ENCODE peak calls at places on chromosomes 1 and 21, in five cellular contexts. One of them, this sample, is unnamed.

GRCh38 chr21:44485254-44485793 is 30.0 kb downstream of the LRRC3 start:
- DNase-seq in B cell: no peak
- DNase-seq in AG04449: no peak
- DNase-seq in fibroblast of lung: no peak
- DNase-seq in RWPE1: no peak
- DNase-seq in this sample: no peak

GRCh38 chr21:33286600-33287456 is 20.7 kb downstream of the IL10RB start:
- DNase-seq in B cell: no peak
- DNase-seq in AG04449: peak; percentile 12
- DNase-seq in RWPE1: peak; percentile 35
- DNase-seq in fibroblast of lung: peak; percentile 91
- DNase-seq in this sample: peak; percentile 81

GRCh38 chr1:9449106-9449627 is 90.1 kb upstream of the SLC25A33 start:
- DNase-seq in fibroblast of lung: peak; percentile 86
- DNase-seq in AG04449: peak; percentile 36
- DNase-seq in RWPE1: no peak
- DNase-seq in B cell: no peak
- DNase-seq in this sample: no peak

GRCh38 chr21:38039841-38040240 is 123.6 kb upstream of the KCNJ6 start:
- DNase-seq in B cell: no peak
- DNase-seq in AG04449: no peak
- DNase-seq in fibroblast of lung: no peak
- DNase-seq in RWPE1: no peak
- DNase-seq in this sample: no peak

GRCh38 chr1:211066781-211067384 is 67.1 kb downstream of the KCNH1 start:
- DNase-seq in B cell: no peak
- DNase-seq in fibroblast of lung: no peak
- DNase-seq in AG04449: no peak
- DNase-seq in RWPE1: no peak
- DNase-seq in this sample: no peak

GRCh38 chr1:246836647-246837046 is 95.1 kb downstream of the AHCTF1 start:
- DNase-seq in fibroblast of lung: no peak
- DNase-seq in B cell: no peak
- DNase-seq in AG04449: no peak
- DNase-seq in RWPE1: no peak
- DNase-seq in this sample: no peak

GRCh38 chr1:201539561-201540404 is 856 bp downstream of the NAV1 start:
- DNase-seq in B cell: no peak
- DNase-seq in RWPE1: no peak
- DNase-seq in fibroblast of lung: peak; percentile 77
- DNase-seq in AG04449: no peak
- DNase-seq in this sample: peak; percentile 95

GRCh38 chr1:223540485-223541106 is 124.9 kb downstream of the CAPN8 start:
- DNase-seq in AG04449: no peak
- DNase-seq in RWPE1: no peak
- DNase-seq in fibroblast of lung: no peak
- DNase-seq in B cell: no peak
- DNase-seq in this sample: no peak

GRCh38 chr1:205396972-205397616 is 24.8 kb downstream of the LEMD1 start:
- DNase-seq in AG04449: no peak
- DNase-seq in fibroblast of lung: peak; percentile 30
- DNase-seq in B cell: no peak
- DNase-seq in RWPE1: peak; percentile 87
- DNase-seq in this sample: no peak

GRCh38 chr1:116580446-116581322 is 9.9 kb upstream of the CD58 start:
- DNase-seq in AG04449: no peak
- DNase-seq in RWPE1: no peak
- DNase-seq in B cell: no peak
- DNase-seq in fibroblast of lung: peak; percentile 58
- DNase-seq in this sample: no peak

GRCh38 chr1:22350987-22351756 is 100.5 kb upstream of the ZBTB40 start:
- DNase-seq in AG04449: no peak
- DNase-seq in RWPE1: no peak
- DNase-seq in fibroblast of lung: no peak
- DNase-seq in B cell: no peak
- DNase-seq in this sample: no peak

GRCh38 chr1:52759908-52760307 is 33.7 kb downstream of the ZYG11B start:
- DNase-seq in AG04449: no peak
- DNase-seq in B cell: no peak
- DNase-seq in RWPE1: no peak
- DNase-seq in fibroblast of lung: no peak
- DNase-seq in this sample: no peak

GRCh38 chr1:27391511-27392095 is 819 bp upstream of the GPR3 start:
- DNase-seq in fibroblast of lung: peak; percentile 66
- DNase-seq in B cell: no peak
- DNase-seq in AG04449: no peak
- DNase-seq in RWPE1: no peak
- DNase-seq in this sample: no peak

GRCh38 chr1:204806943-204807624 is 63.6 kb upstream of the NFASC start:
- DNase-seq in B cell: peak; percentile 81
- DNase-seq in AG04449: no peak
- DNase-seq in RWPE1: peak; percentile 97
- DNase-seq in fibroblast of lung: peak; percentile 55
- DNase-seq in this sample: peak; percentile 94

GRCh38 chr1:233394860-233395717 is 67.6 kb downstream of the MAP3K21 start:
- DNase-seq in RWPE1: peak; percentile 68
- DNase-seq in fibroblast of lung: peak; percentile 52
- DNase-seq in AG04449: peak; percentile 10
- DNase-seq in B cell: peak; percentile 45
- DNase-seq in this sample: no peak

GRCh38 chr1:197692965-197693364 is 82.3 kb downstream of the DENND1B start:
- DNase-seq in fibroblast of lung: peak; percentile 11
- DNase-seq in B cell: no peak
- DNase-seq in AG04449: no peak
- DNase-seq in RWPE1: peak; percentile 27
- DNase-seq in this sample: no peak
- TF ChIP-seq CTCF in fibroblast of lung: peak; percentile 30
- TF ChIP-seq CTCF in B cell: no peak
- TF ChIP-seq CTCF in AG04449: peak; percentile 23
- TF ChIP-seq CTCF in RWPE1: peak; percentile 68
- TF ChIP-seq CTCF in this sample: no peak

DNA sequence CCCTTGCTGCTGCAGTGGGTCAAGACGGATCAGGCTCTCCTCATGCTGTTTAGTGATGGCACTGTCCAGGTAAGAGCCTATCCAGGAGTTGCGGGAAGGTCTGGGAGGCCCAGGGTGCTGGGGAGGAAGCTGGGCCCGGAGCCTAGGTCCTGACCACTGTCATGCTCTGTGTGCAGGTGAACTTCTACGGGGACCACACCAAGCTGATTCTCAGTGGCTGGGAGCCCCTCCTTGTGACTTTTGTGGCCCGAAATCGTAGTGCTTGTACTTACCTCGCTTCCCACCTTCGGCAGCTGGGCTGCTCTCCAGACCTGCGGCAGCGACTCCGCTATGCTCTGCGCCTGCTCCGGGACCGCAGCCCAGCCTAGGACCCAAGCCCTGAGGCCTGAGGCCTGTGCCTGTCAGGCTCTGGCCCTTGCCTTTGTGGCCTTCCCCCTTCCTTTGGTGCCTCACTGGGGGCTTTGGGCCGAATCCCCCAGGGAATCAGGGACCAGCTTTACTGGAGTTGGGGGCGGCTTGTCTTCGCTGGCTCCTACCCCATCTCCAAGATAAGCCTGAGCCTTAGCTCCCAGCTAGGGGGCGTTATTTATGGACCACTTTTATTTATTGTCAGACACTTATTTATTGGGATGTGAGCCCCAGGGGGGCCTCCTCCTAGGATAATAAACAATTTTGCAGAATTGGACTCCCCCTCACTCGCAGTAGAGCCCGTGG is 1.7 kb downstream of the DYNLT4 start:
- DNase-seq in B cell: peak; percentile 32
- DNase-seq in AG04449: no peak
- DNase-seq in RWPE1: no peak
- DNase-seq in fibroblast of lung: no peak
- DNase-seq in this sample: no peak
- TF ChIP-seq CTCF in B cell: no peak
- TF ChIP-seq CTCF in AG04449: no peak
- TF ChIP-seq CTCF in RWPE1: no peak
- TF ChIP-seq CTCF in fibroblast of lung: peak; percentile 8
- TF ChIP-seq CTCF in this sample: no peak

DNA sequence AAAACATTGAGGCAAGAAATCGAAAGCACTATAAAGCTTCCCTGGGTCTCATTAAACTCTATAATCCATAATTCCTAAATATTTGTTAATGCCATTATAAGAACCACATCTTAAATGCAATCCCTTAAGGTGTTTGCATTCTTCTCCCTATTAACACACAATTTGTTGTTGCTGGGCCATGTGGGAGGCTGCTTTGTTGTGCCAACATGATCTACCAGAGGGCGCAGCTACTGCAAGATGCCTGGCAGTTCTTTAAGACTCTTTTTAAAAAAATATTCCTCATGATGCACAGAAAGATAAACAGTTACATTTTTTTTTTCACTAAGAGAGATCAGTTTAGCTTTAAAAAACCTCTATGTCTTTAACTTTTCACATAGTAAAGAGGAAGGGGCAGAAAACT is 39.0 kb upstream of the BCAS2 start:
- DNase-seq in AG04449: no peak
- DNase-seq in fibroblast of lung: no peak
- DNase-seq in B cell: no peak
- DNase-seq in RWPE1: no peak
- DNase-seq in this sample: no peak
- TF ChIP-seq CTCF in AG04449: no peak
- TF ChIP-seq CTCF in fibroblast of lung: no peak
- TF ChIP-seq CTCF in B cell: no peak
- TF ChIP-seq CTCF in RWPE1: no peak
- TF ChIP-seq CTCF in this sample: no peak

DNA sequence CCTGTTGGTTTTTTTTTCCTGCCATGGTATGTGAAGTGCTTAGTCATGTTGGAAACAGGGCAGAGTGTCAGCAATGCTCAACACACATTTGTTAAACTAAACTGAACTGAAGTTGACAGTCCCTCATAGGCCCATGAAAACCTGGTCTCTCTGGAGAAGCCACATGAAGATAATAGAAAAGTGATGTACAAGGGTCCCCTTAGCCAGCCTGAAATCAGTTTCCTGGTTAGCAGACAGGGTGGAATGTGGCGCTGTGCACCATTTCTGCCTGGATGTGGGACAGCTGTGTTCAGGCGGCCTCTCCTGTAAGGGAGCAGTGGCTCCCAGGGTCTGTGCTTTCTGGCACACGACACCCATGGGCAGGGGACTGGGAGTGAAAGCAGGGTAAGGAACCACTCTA is 9.9 kb upstream of the CHI3L1 start:
- DNase-seq in B cell: no peak
- DNase-seq in RWPE1: no peak
- DNase-seq in AG04449: no peak
- DNase-seq in fibroblast of lung: peak; percentile 42
- DNase-seq in this sample: peak; percentile 61
- TF ChIP-seq CTCF in B cell: no peak
- TF ChIP-seq CTCF in RWPE1: no peak
- TF ChIP-seq CTCF in AG04449: peak; percentile 18
- TF ChIP-seq CTCF in fibroblast of lung: no peak
- TF ChIP-seq CTCF in this sample: no peak

GRCh38 chr1:199704231-199704630 is 323.3 kb upstream of the NR5A2 start:
- DNase-seq in AG04449: no peak
- DNase-seq in RWPE1: no peak
- DNase-seq in B cell: no peak
- DNase-seq in fibroblast of lung: no peak
- DNase-seq in this sample: no peak
- TF ChIP-seq CTCF in AG04449: no peak
- TF ChIP-seq CTCF in RWPE1: no peak
- TF ChIP-seq CTCF in B cell: no peak
- TF ChIP-seq CTCF in fibroblast of lung: no peak
- TF ChIP-seq CTCF in this sample: no peak

DNA sequence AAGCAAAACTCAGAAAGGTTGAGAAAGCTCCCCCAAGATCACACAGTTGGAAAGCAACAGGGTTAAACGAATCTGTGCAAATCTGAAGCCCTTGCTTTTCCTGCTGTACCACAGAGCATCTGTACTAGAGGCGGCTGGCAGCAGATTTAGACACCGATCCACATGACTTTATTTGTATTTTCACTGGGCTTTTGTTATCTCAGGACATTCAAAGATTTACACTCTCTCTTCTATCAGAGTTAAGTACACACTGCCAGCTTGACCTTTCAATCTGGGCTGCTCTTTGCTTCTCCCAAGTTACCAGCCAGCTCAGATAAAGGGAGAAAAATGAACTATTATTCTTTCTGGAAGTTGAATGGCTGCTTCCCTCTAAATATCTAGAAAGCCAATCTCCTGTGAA is 146.6 kb downstream of the FAM78B start:
- DNase-seq in RWPE1: no peak
- DNase-seq in B cell: no peak
- DNase-seq in AG04449: no peak
- DNase-seq in fibroblast of lung: no peak
- DNase-seq in this sample: no peak
- TF ChIP-seq CTCF in RWPE1: no peak
- TF ChIP-seq CTCF in B cell: no peak
- TF ChIP-seq CTCF in AG04449: no peak
- TF ChIP-seq CTCF in fibroblast of lung: no peak
- TF ChIP-seq CTCF in this sample: no peak

DNA sequence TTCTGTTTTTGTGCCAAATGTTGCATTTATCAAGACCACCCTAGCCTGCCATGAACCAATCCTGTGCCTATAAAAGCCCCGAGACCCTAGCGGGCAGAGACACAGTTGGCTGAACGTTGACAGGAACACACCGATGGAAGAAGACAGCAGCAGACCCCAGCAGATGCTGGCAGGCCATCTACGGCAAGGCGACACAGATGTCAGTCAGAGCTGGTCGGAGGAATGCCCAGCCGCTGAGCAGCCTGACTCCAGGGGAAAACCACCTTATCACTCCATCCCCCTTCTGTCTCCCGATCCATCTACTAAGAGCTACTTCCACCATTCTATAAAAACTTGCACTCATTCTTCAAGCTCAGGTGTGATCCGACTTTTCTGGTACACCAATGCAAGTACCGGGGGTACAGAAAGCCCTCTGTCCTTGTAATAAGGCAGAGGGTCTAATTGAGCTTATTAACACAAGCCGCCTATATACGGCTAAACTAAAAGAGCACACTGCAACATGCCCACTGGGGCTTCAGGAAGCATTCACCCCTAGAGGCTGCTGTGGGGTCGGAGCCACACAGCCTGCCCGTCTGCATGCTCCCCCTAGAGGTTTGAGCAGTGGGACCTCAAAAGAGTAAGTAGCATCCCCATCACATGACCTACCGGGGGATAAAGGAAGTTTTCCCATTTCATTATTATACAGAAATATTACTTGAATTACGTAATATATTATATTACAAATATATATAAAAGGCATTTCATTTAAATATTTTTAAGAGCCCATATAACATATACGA is 1156.3 kb upstream of the B3GALT2 start:
- DNase-seq in fibroblast of lung: no peak
- DNase-seq in AG04449: no peak
- DNase-seq in B cell: no peak
- DNase-seq in RWPE1: no peak
- DNase-seq in this sample: no peak
- TF ChIP-seq CTCF in fibroblast of lung: no peak
- TF ChIP-seq CTCF in AG04449: no peak
- TF ChIP-seq CTCF in B cell: no peak
- TF ChIP-seq CTCF in RWPE1: no peak
- TF ChIP-seq CTCF in this sample: no peak